ENCODE peak calls at places on chromosomes 11 and 22, in six cellular contexts. E is adipocyte; J is naive thymus-derived CD4-positive, alpha-beta T cell; T is heart left ventricle; B is upper lobe of right lung; Z is tibial artery. M is an unnamed sample. For H3K27me3 and H3K36me3, the result is how much of the 10 kb centered on the place peaks cover.

GRCh38 chr11:97610000-97610399 is 1220.2 kb downstream of the JRKL start:
- DNase-seq in T (no peak), J (no peak), Z (no peak), B (no peak), E (peak), M (no peak)

GRCh38 chr11:118180300-118180703 is 3.9 kb upstream of the SCN2B start:
- DNase-seq in T (peak), B (no peak), Z (peak), E (peak), J (no peak), M (no peak)

GRCh38 chr11:44627911-44628729 is 62.7 kb downstream of the CD82 start:
- DNase-seq in T (peak), E (peak), B (peak), Z (peak), J (no peak), M (no peak)

GRCh38 chr22:26889794-26890193 is 232.4 kb downstream of the MIAT start:
- DNase-seq in B (no peak), Z (no peak), T (no peak), E (peak), J (no peak), M (no peak)

GRCh38 chr11:127815316-127815715 is 772.0 kb downstream of the ETS1 start:
- DNase-seq in J (no peak), E (no peak), Z (no peak), B (no peak), T (no peak), M (no peak)

GRCh38 chr11:82722236-82722635 is 11.4 kb downstream of the FAM181B start:
- DNase-seq in B (no peak), T (no peak), Z (no peak), J (no peak), E (peak), M (no peak)

GRCh38 chr11:257766-258493 is 20.3 kb upstream of the NLRP6 start:
- DNase-seq in E (no peak), Z (no peak), T (no peak), B (no peak), J (no peak), M (no peak)

GRCh38 chr11:18699848-18700261 is 1.3 kb downstream of the TMEM86A start:
- DNase-seq in Z (peak), J (no peak), B (no peak), E (no peak), T (no peak), M (no peak)

GRCh38 chr11:69644071-69644961 is 3.4 kb downstream of the CCND1 start:
- DNase-seq in Z (peak), T (peak), E (peak), J (no peak), B (peak), M (no peak)

GRCh38 chr11:61460986-61461385 is 31.1 kb downstream of the SDHAF2 start:
- DNase-seq in J (no peak), E (no peak), Z (no peak), T (no peak), B (no peak), M (no peak)

GRCh38 chr11:70540196-70540595 is 141.9 kb downstream of the CTTN start:
- DNase-seq in E (no peak), B (peak), J (no peak), T (peak), Z (no peak), M (no peak)

GRCh38 chr11:47270331-47271271 is 668 bp downstream of the MADD start:
- DNase-seq in Z (no peak), B (peak), J (peak), E (peak), T (no peak), M (peak)

GRCh38 chr22:22761963-22762772 is 117.8 kb downstream of the GGTLC2 start:
- DNase-seq in Z (no peak), T (no peak), B (no peak), E (no peak), J (no peak), M (no peak)

GRCh38 chr11:75465701-75466531 is 32.9 kb upstream of the KLHL35 start:
- DNase-seq in E (peak), J (no peak), T (no peak), B (no peak), Z (no peak), M (no peak)

GRCh38 chr11:74791333-74792100 is 42.9 kb downstream of the RNF169 start:
- DNase-seq in Z (no peak), T (no peak), E (no peak), J (no peak), B (no peak), M (no peak)

GRCh38 chr11:16814410-16815046 is 76.1 kb downstream of the C11orf58 start:
- DNase-seq in B (no peak), T (no peak), Z (no peak), E (no peak), J (no peak), M (no peak)

GRCh38 chr22:50612715-50613221 is 12.2 kb downstream of the MAPK8IP2 start:
- DNase-seq in E (no peak), B (no peak), T (no peak), J (no peak), Z (no peak), M (no peak)

GRCh38 chr22:27391092-27391770 is 410.3 kb downstream of the MN1 start:
- DNase-seq in E (peak), J (no peak), Z (peak), B (no peak), T (peak), M (no peak)

GRCh38 chr11:69115586-69116560 is 39.9 kb upstream of the SMIM38 start:
- DNase-seq in T (peak), B (peak), E (no peak), J (no peak), Z (no peak), M (no peak)

GRCh38 chr11:3167143-3168119 is 2.3 kb upstream of the OSBPL5 start:
- DNase-seq in Z (no peak), B (peak), T (no peak), E (no peak), J (no peak), M (no peak)

GRCh38 chr11:129380413-129380812 is 4.8 kb downstream of the BARX2 start:
- DNase-seq in E (no peak), Z (no peak), J (no peak), T (no peak), B (no peak), M (no peak)

GRCh38 chr11:129374993-129375721 is 491 bp upstream of the BARX2 start:
- DNase-seq in E (no peak), T (no peak), Z (no peak), B (peak), J (no peak), M (no peak)

GRCh38 chr11:129376658-129377341 is 1.2 kb downstream of the BARX2 start:
- DNase-seq in T (no peak), B (no peak), Z (no peak), E (no peak), J (no peak), M (no peak)

GRCh38 chr11:129375731-129376657 is at the start of gene BARX2:
- DNase-seq in B (peak), Z (no peak), J (no peak), T (peak), E (peak), M (no peak)

GRCh38 chr11:129377739-129378138 is 2.1 kb downstream of the BARX2 start:
- DNase-seq in B (no peak), T (no peak), E (no peak), Z (no peak), J (no peak), M (no peak)
- H3K27me3 ChIP-seq in B (half or more), T (half or more), E (half or more), Z (under half), J (under half), M (under half)

DNA sequence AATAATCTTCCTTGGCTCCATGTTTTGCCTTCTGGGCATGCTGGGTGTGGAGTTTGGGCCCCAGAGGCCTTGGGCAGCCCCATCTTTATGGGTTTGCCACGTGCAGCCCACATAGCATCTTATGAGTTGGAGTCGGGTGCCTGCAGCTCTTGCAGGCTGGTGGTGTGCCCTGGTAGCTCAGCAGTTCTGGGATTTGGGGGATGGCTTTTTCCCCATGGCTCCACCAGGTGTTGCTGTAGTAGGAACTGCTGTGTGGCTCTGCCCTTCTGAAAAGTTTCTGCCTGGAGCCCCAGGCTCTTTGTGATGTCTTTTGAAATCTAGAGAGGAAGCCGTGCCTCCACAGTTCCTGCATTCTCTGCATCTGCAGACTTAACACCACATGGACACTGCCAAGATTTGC is 16.8 kb downstream of the EED start:
- DNase-seq in T (no peak), B (no peak), E (no peak), Z (no peak), J (no peak), M (no peak)
- H3K36me3 ChIP-seq in T (under half), B (under half), E (half or more), Z (under half), J (under half), M (under half)

GRCh38 chr22:36613958-36614357 is 85.0 kb upstream of the EIF3D start:
- DNase-seq in J (no peak), E (no peak), T (no peak), Z (no peak), B (no peak), M (no peak)

GRCh38 chr22:36612458-36612857 is 83.5 kb upstream of the EIF3D start:
- DNase-seq in J (no peak), T (no peak), B (no peak), Z (no peak), E (no peak), M (no peak)

GRCh38 chr22:36619797-36620390 is 83.7 kb downstream of the CACNG2 start:
- DNase-seq in T (no peak), E (no peak), Z (no peak), J (no peak), B (no peak), M (no peak)

GRCh38 chr22:36617694-36618522 is 85.6 kb downstream of the CACNG2 start:
- DNase-seq in B (no peak), J (no peak), Z (no peak), E (no peak), T (no peak), M (no peak)

DNA sequence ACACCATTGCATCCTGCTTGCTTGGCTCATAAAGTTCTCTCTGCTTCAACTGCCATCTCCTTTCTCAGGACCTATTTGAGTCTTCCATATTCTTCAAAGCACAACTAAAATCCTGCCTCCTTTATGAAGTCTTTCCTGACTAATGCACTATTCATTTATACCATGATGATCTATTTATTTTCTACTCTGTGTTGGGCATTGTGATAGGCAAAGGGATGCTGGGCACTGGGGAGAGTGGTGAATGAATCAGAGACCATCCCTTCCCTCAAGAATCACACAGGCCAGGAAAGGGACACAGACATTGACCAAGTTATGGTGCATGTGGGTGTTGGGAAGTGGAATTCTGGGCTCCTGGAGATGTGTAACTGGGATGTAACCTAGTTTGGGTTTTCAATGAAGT is 86.9 kb downstream of the CACNG2 start:
- DNase-seq in T (no peak), E (no peak), Z (no peak), J (no peak), B (no peak), M (no peak)
- H3K27me3 ChIP-seq in T (under half), E (half or more), Z (under half), J (under half), B (under half), M (under half)

GRCh38 chr22:42805998-42806481 is 51.0 kb downstream of the ARFGAP3 start:
- DNase-seq in B (no peak), Z (no peak), J (no peak), E (no peak), T (no peak), M (no peak)
- H3K36me3 ChIP-seq in B (half or more), Z (half or more), J (under half), E (half or more), T (under half), M (under half)

DNA sequence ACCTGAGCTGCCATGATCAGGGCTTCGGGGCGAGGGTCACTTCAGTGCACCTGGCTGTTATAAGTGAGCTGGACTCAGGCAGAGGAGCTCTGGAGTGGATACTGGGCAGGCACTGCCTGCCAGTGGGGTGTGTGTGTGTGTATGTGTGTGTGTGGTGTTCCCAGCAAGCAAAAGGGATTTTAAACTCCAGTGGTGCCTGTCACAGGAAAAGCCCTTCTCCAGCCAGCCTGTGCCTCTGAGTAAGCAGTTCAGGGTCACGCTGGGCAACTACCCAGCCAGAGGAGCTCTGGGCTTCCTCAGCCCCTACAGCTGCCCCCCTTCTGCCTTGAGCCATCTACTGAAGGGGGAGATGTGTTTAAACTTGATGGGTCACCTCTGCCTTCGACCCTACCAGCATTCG is 109.0 kb downstream of the OSBP2 start:
- DNase-seq in E (no peak), T (no peak), J (no peak), Z (no peak), B (no peak), M (no peak)
- H3K27me3 ChIP-seq in E (under half), T (under half), J (under half), Z (under half), B (under half), M (under half)

DNA sequence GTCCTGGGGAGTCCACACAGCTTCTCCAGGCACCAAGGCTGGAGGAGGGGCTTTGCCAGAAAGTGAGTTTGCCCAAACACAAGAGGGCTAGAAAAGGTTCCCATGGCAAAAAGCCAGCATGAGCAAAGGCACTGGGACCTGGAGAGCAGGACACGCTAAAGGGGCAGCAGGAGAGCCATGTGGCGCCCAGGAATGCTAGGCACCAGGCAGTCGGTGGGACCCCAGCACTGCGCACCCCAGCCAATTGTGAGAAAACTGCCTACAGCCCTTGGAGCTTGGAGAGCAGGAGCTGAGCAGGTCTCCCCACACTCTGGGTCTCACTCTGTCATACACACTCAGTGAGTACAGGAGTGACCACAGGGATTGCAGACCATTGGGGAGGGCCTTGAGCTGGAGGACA is 5.2 kb upstream of the RAB1B start:
- DNase-seq in Z (no peak), J (no peak), E (no peak), T (no peak), B (no peak), M (no peak)
- H3K36me3 ChIP-seq in Z (under half), J (under half), E (half or more), T (under half), B (under half), M (under half)

GRCh38 chr22:49033616-49034015 is 794.1 kb downstream of the BRD1 start:
- DNase-seq in E (no peak), B (peak), Z (no peak), J (no peak), T (no peak), M (no peak)

GRCh38 chr22:49035818-49036457 is 791.7 kb downstream of the BRD1 start:
- DNase-seq in B (peak), J (no peak), E (no peak), T (no peak), Z (no peak), M (no peak)

GRCh38 chr22:49034836-49035817 is 792.5 kb downstream of the BRD1 start:
- DNase-seq in J (no peak), Z (no peak), T (no peak), B (peak), E (no peak), M (no peak)

GRCh38 chr22:49031746-49032330 is 795.8 kb downstream of the BRD1 start:
- DNase-seq in E (no peak), Z (no peak), J (no peak), B (peak), T (no peak), M (no peak)

GRCh38 chr22:49032821-49033220 is 794.9 kb downstream of the BRD1 start:
- DNase-seq in J (no peak), E (no peak), B (peak), T (no peak), Z (no peak), M (no peak)
- H3K27me3 ChIP-seq in J (under half), E (under half), B (under half), T (half or more), Z (under half), M (under half)

GRCh38 chr11:123182101-123182500 is 12.9 kb downstream of the CLMP start:
- DNase-seq in J (no peak), Z (no peak), B (no peak), E (no peak), T (no peak), M (no peak)

GRCh38 chr11:123180574-123180973 is 14.5 kb downstream of the CLMP start:
- DNase-seq in Z (no peak), B (no peak), T (no peak), E (peak), J (no peak), M (no peak)

GRCh38 chr11:123179571-123179970 is 15.5 kb downstream of the CLMP start:
- DNase-seq in Z (no peak), E (no peak), J (no peak), B (no peak), T (no peak), M (no peak)

GRCh38 chr11:123181075-123181474 is 14.0 kb downstream of the CLMP start:
- DNase-seq in J (no peak), B (no peak), Z (no peak), T (no peak), E (peak), M (no peak)

GRCh38 chr11:123180166-123180565 is 14.9 kb downstream of the CLMP start:
- DNase-seq in T (no peak), E (peak), Z (no peak), J (no peak), B (no peak), M (no peak)
- H3K36me3 ChIP-seq in T (under half), E (under half), Z (under half), J (under half), B (under half), M (under half)

DNA sequence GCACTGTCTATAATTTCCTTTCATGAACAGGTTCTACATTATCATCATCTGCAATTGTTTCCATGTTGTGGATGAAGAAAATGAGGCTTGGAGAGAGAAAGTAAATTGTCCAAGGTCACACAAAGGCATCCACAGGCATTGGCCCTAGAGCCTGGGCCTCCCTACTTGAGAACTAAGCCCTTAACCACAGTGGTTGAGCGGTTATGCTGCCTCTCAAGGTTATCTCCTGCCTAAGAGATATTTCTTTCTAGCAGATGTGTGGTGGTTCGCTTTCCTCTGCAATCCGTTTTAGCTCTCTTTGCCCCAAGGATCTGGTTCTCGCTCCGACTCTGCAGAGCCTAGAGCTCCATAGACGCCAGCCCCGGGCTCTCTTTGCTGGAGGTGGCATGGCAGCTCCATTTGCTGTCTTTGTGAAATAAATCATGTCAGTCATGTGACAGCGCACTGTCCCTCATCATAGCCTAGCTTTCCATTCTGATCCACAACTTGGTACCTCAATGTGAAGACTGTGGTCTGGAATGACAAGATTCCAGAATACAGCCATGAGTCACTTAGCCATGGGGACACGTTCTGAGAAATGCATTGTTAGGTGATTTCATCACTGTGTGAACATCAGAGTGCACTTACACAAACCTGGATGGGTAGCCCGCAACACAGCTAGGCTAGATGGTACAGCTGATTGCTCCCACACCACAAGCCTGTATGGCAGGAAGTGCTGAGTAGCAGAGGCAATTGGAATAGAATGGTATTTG is 27.2 kb downstream of the RPS6KA4 start:
- DNase-seq in E (no peak), J (no peak), B (no peak), T (no peak), Z (no peak), M (peak)
- H3K27me3 ChIP-seq in E (half or more), J (under half), B (under half), T (under half), Z (under half), M (under half)

M was measured in CD8-positive, alpha-beta T cell.